ENCODE peak calls at places on chromosomes 13 and 19, in four cellular contexts. V is ovary, T is Right ventricle myocardium superior, U is MCF 10A. X is an unnamed sample.
A peak's percentile ranks its signal among the peaks of the same experiment; 100 is the strongest.

GRCh38 chr19:23957660-23958281 is 43.1 kb downstream of the ZNF726 start:
- DNase-seq in T (no peak), V (no peak), U (peak; percentile 70), X (no peak)

GRCh38 chr13:104296301-104296700 is 1230.1 kb upstream of the SLC10A2 start:
- DNase-seq in T (no peak), V (no peak), U (no peak), X (no peak)

GRCh38 chr13:32468502-32469147 is 40.7 kb upstream of the N4BP2L1 start:
- DNase-seq in V (no peak), U (no peak), T (no peak), X (no peak)

GRCh38 chr13:78586706-78587105 is 16.6 kb downstream of the POU4F1 start:
- DNase-seq in T (no peak), U (no peak), V (no peak), X (no peak)

GRCh38 chr13:41246969-41247750 is 16.2 kb downstream of the MTRF1 start:
- DNase-seq in U (no peak), T (no peak), V (no peak), X (no peak)

GRCh38 chr13:113729329-113730019 is 29.6 kb upstream of the TMEM255B start:
- DNase-seq in T (peak; percentile 58), U (no peak), V (no peak), X (no peak)

GRCh38 chr13:77760893-77761292 is 63.4 kb downstream of the SLAIN1 start:
- DNase-seq in U (peak; percentile 83), V (no peak), T (no peak), X (no peak)

GRCh38 chr13:37319041-37319443 is 213.6 kb upstream of the CSNK1A1L start:
- DNase-seq in U (no peak), T (no peak), V (no peak), X (no peak)

GRCh38 chr13:67554296-67554695 is 324.2 kb upstream of the PCDH9 start:
- DNase-seq in V (no peak), U (no peak), T (no peak), X (no peak)

GRCh38 chr13:30339721-30340366 is 32.5 kb upstream of the KATNAL1 start:
- DNase-seq in T (no peak), U (no peak), V (peak; percentile 39), X (no peak)

GRCh38 chr19:44925114-44925891 is 10.9 kb downstream of the APOC1 start:
- DNase-seq in U (no peak), T (peak; percentile 91), V (peak; percentile 88), X (no peak)

GRCh38 chr13:100363874-100364273 is 224.7 kb downstream of the GGACT start:
- DNase-seq in T (no peak), U (peak; percentile 41), V (no peak), X (peak; percentile 21)

GRCh38 chr19:29624489-29625210 is 18.6 kb downstream of the POP4 start:
- DNase-seq in U (no peak), T (no peak), V (no peak), X (no peak)

GRCh38 chr19:18518639-18519038 is 3.2 kb downstream of the ELL start:
- DNase-seq in V (no peak), U (no peak), T (no peak), X (no peak)

GRCh38 chr13:104198811-104199210 is 1132.6 kb upstream of the SLC10A2 start:
- DNase-seq in T (no peak), V (no peak), U (no peak), X (no peak)

GRCh38 chr19:3783660-3784584 is 2.3 kb downstream of the MATK start:
- DNase-seq in V (no peak), T (no peak), U (no peak), X (no peak)

GRCh38 chr19:35742121-35742724 is at the start of gene IGFLR1:
- DNase-seq in U (no peak), T (no peak), V (no peak), X (no peak)

GRCh38 chr19:1512671-1513491 is at the start of gene ADAMTSL5:
- DNase-seq in V (no peak), T (peak; percentile 74), U (peak; percentile 74), X (peak; percentile 44)

GRCh38 chr19:39390460-39390758 is 497 bp downstream of the PAF1 start:
- DNase-seq in T (no peak), V (peak; percentile 81), U (peak; percentile 70), X (peak; percentile 90)

GRCh38 chr13:80973721-80974120 is 632.8 kb upstream of the SPRY2 start:
- DNase-seq in U (no peak), V (no peak), T (no peak), X (no peak)

GRCh38 chr19:5942991-5943390 is 28.9 kb downstream of the CAPS start:
- DNase-seq in U (no peak), T (no peak), V (no peak), X (no peak)

GRCh38 chr19:13803038-13803437 is 7.8 kb downstream of the ZSWIM4 start:
- DNase-seq in U (no peak), V (no peak), T (no peak), X (peak; percentile 51)

GRCh38 chr19:5627395-5627904 is 4.6 kb downstream of the SAFB start:
- DNase-seq in U (no peak), T (peak; percentile 75), V (no peak), X (no peak)

GRCh38 chr19:43534811-43535761 is 2.1 kb downstream of the ZNF575 start:
- DNase-seq in V (peak; percentile 79), U (peak; percentile 23), T (peak; percentile 82), X (peak; percentile 60)

X was measured in HT-29.